ENCODE peak calls at places on chromosome 17, in eight cellular contexts. Y is K562, D is upper lobe of left lung, U is Panc1, L is HepG2, K is GM23338, P is HCT116, X is GM12878. S is an unnamed sample.

GRCh38 chr17:40452074-40452787 is 9.0 kb downstream of the IGFBP4 start:
- ATAC-seq in Y (no peak), D (peak; percentile 24), U (no peak), L (no peak), K (no peak), P (no peak), X (no peak), S (peak; percentile 55)

GRCh38 chr17:8709006-8709405 is 35.6 kb downstream of the CCDC42 start:
- ATAC-seq in Y (no peak), D (no peak), U (no peak), L (no peak), K (no peak), P (no peak), X (no peak), S (no peak)

GRCh38 chr17:82600731-82601446 is 47.4 kb downstream of the WDR45B start:
- ATAC-seq in Y (no peak), D (no peak), U (no peak), L (no peak), K (no peak), P (no peak), X (no peak), S (no peak)

GRCh38 chr17:55705847-55706246 is 16.8 kb downstream of the TMEM100 start:
- ATAC-seq in Y (no peak), D (no peak), U (peak; percentile 86), L (peak; percentile 55), K (no peak), P (no peak), X (peak; percentile 53), S (no peak)

GRCh38 chr17:50575581-50576210 is 15.2 kb downstream of the CACNA1G start:
- ATAC-seq in Y (no peak), D (no peak), U (no peak), L (peak; percentile 68), K (peak; percentile 71), P (peak; percentile 80), X (peak; percentile 52), S (no peak)

GRCh38 chr17:47882695-47883588 is 13.1 kb upstream of the SP2 start:
- ATAC-seq in Y (no peak), D (no peak), U (no peak), L (no peak), K (no peak), P (no peak), X (no peak), S (peak; percentile 20)

GRCh38 chr17:69267219-69267618 is 38.6 kb upstream of the ABCA10 start:
- ATAC-seq in Y (no peak), D (no peak), U (no peak), L (no peak), K (no peak), P (no peak), X (no peak), S (no peak)

GRCh38 chr17:14047591-14047990 is 21.7 kb upstream of the COX10 start:
- ATAC-seq in Y (no peak), D (no peak), U (no peak), L (no peak), K (no peak), P (no peak), X (no peak), S (no peak)

GRCh38 chr17:77749316-77749715 is 209.2 kb upstream of the TNRC6C start:
- ATAC-seq in Y (no peak), D (no peak), U (no peak), L (no peak), K (peak; percentile 64), P (no peak), X (no peak), S (no peak)

GRCh38 chr17:58576679-58577367 is 62.4 kb upstream of the MTMR4 start:
- ATAC-seq in Y (no peak), D (no peak), U (no peak), L (peak; percentile 76), K (no peak), P (no peak), X (peak; percentile 56), S (no peak)

GRCh38 chr17:69448431-69449102 is 34.1 kb downstream of the MAP2K6 start:
- ATAC-seq in Y (no peak), D (no peak), U (peak; percentile 56), L (no peak), K (peak; percentile 89), P (no peak), X (no peak), S (no peak)

GRCh38 chr17:8631554-8631877 is 991 bp upstream of the MYH10 start:
- ATAC-seq in Y (no peak), D (no peak), U (no peak), L (no peak), K (no peak), P (no peak), X (no peak), S (no peak)

GRCh38 chr17:27218041-27218440 is 75.9 kb upstream of the WSB1 start:
- ATAC-seq in Y (no peak), D (no peak), U (no peak), L (no peak), K (no peak), P (no peak), X (no peak), S (no peak)

GRCh38 chr17:8740486-8740885 is 4.2 kb downstream of the CCDC42 start:
- ATAC-seq in Y (peak; percentile 60), D (no peak), U (no peak), L (no peak), K (peak; percentile 75), P (no peak), X (no peak), S (no peak)

GRCh38 chr17:16997514-16998429 is 25.9 kb upstream of the TNFRSF13B start:
- ATAC-seq in Y (no peak), D (peak; percentile 11), U (peak; percentile 51), L (no peak), K (no peak), P (peak; percentile 59), X (peak; percentile 64), S (no peak)

GRCh38 chr17:64165347-64165746 is 35.4 kb upstream of the ERN1 start:
- ATAC-seq in Y (no peak), D (no peak), U (no peak), L (no peak), K (no peak), P (no peak), X (no peak), S (no peak)

GRCh38 chr17:40095944-40096791 is 4.2 kb downstream of the NR1D1 start:
- ATAC-seq in Y (no peak), D (no peak), U (no peak), L (no peak), K (no peak), P (no peak), X (peak; percentile 78), S (no peak)

GRCh38 chr17:19243838-19244237 is 6.7 kb downstream of the EPN2 start:
- ATAC-seq in Y (no peak), D (no peak), U (no peak), L (no peak), K (no peak), P (no peak), X (no peak), S (no peak)

GRCh38 chr17:41304091-41304490 is 1.4 kb upstream of the KRTAP29-1 start:
- ATAC-seq in Y (no peak), D (no peak), U (no peak), L (no peak), K (no peak), P (no peak), X (no peak), S (no peak)

GRCh38 chr17:76314392-76315227 is 6.5 kb upstream of the QRICH2 start:
- ATAC-seq in Y (no peak), D (no peak), U (no peak), L (no peak), K (no peak), P (no peak), X (no peak), S (no peak)

GRCh38 chr17:14942511-14943185 is 322.5 kb downstream of the PMP22 start:
- ATAC-seq in Y (no peak), D (no peak), U (no peak), L (no peak), K (no peak), P (no peak), X (no peak), S (no peak)

GRCh38 chr17:32558997-32559650 is 72.3 kb downstream of the CDK5R1 start:
- ATAC-seq in Y (peak; percentile 86), D (no peak), U (no peak), L (no peak), K (no peak), P (no peak), X (peak; percentile 97), S (no peak)

GRCh38 chr17:18111330-18111971 is 2.9 kb downstream of the MYO15A start:
- ATAC-seq in Y (no peak), D (no peak), U (peak; percentile 6), L (no peak), K (peak; percentile 12), P (no peak), X (no peak), S (no peak)

GRCh38 chr17:44123356-44124117 is at the start of gene HDAC5:
- ATAC-seq in Y (peak; percentile 95), D (peak; percentile 97), U (peak; percentile 96), L (peak; percentile 81), K (peak; percentile 82), P (peak; percentile 94), X (peak; percentile 97), S (peak; percentile 95)
- TF ChIP-seq POLR2AphosphoS5 in Y (peak; percentile 41), D (peak; percentile 81), U (no peak), L (peak; percentile 81), K (peak; percentile 72), P (peak; percentile 68), X (no peak), S (peak; percentile 75)

GRCh38 chr17:72574675-72575510 is 454.1 kb downstream of the SOX9 start:
- ATAC-seq in Y (no peak), D (no peak), U (no peak), L (peak; percentile 56), K (no peak), P (no peak), X (no peak), S (no peak)
- H3K4me3 ChIP-seq in Y (no peak overlapping the region), D (no peak overlapping the region), U (no peak overlapping the region), L (peak overlapping the region; percentile 27), K (no peak overlapping the region), P (no peak overlapping the region), X (no peak overlapping the region), S (no peak overlapping the region)

GRCh38 chr17:79937981-79938695 is 97.5 kb downstream of the TBC1D16 start:
- ATAC-seq in Y (no peak), D (no peak), U (no peak), L (no peak), K (peak; percentile 16), P (no peak), X (no peak), S (no peak)
- TF ChIP-seq POLR2AphosphoS5 in Y (no peak), D (no peak), U (no peak), L (no peak), K (no peak), P (no peak), X (no peak), S (no peak)

GRCh38 chr17:10802487-10803284 is 1.2 kb downstream of the TMEM238L start:
- ATAC-seq in Y (no peak), D (no peak), U (no peak), L (no peak), K (no peak), P (no peak), X (no peak), S (no peak)

GRCh38 chr17:10799407-10799806 is 4.5 kb downstream of the TMEM238L start:
- ATAC-seq in Y (no peak), D (no peak), U (no peak), L (no peak), K (no peak), P (no peak), X (no peak), S (peak; percentile 13)

GRCh38 chr17:10797848-10798328 is 6.0 kb downstream of the TMEM238L start:
- ATAC-seq in Y (no peak), D (no peak), U (no peak), L (no peak), K (peak; percentile 39), P (no peak), X (no peak), S (no peak)

GRCh38 chr17:10798332-10798749 is 5.6 kb downstream of the TMEM238L start:
- ATAC-seq in Y (no peak), D (no peak), U (no peak), L (no peak), K (no peak), P (no peak), X (no peak), S (no peak)

GRCh38 chr17:10798910-10799309 is 5.0 kb downstream of the TMEM238L start:
- ATAC-seq in Y (no peak), D (no peak), U (no peak), L (no peak), K (no peak), P (no peak), X (no peak), S (no peak)
- H3K4me3 ChIP-seq in Y (no peak overlapping the region), D (no peak overlapping the region), U (no peak overlapping the region), L (no peak overlapping the region), K (no peak overlapping the region), P (no peak overlapping the region), X (no peak overlapping the region), S (no peak overlapping the region)

S was measured in gastroesophageal sphincter.